ENCODE peak calls at places on chromosome 22, in seven cellular contexts. B, R, P, Z, W, F and O are unnamed samples.

GRCh38 chr22:32744560-32744959 is 56.9 kb upstream of the TIMP3 start:
- DNase-seq in B (no peak), R (no peak), P (no peak), Z (no peak), W (no peak), F (no peak), O (no peak)

GRCh38 chr22:23361676-23362075 is 181.4 kb downstream of the BCR start:
- DNase-seq in B (no peak), R (no peak), P (no peak), Z (no peak), W (no peak), F (no peak), O (no peak)

GRCh38 chr22:46945481-46945880 is 183.0 kb downstream of the TBC1D22A start:
- DNase-seq in B (no peak), R (no peak), P (no peak), Z (no peak), W (no peak), F (no peak), O (no peak)

GRCh38 chr22:28349114-28349513 is 330.5 kb downstream of the TTC28 start:
- DNase-seq in B (no peak), R (no peak), P (no peak), Z (no peak), W (no peak), F (no peak), O (no peak)

GRCh38 chr22:39446239-39446721 is 10.5 kb upstream of the MGAT3 start:
- DNase-seq in B (no peak), R (no peak), P (no peak), Z (no peak), W (no peak), F (no peak), O (no peak)

GRCh38 chr22:49450521-49450920 is 377.2 kb downstream of the BRD1 start:
- DNase-seq in B (no peak), R (no peak), P (peak), Z (no peak), W (no peak), F (no peak), O (no peak)

GRCh38 chr22:19574247-19574646 is 50.0 kb upstream of the CLDN5 start:
- DNase-seq in B (no peak), R (no peak), P (no peak), Z (no peak), W (no peak), F (no peak), O (no peak)

GRCh38 chr22:22486132-22486899 is 22.2 kb downstream of the ZNF280B start:
- DNase-seq in B (no peak), R (no peak), P (no peak), Z (no peak), W (no peak), F (no peak), O (no peak)

GRCh38 chr22:39244073-39244495 is 698 bp downstream of the PDGFB start:
- DNase-seq in B (no peak), R (no peak), P (no peak), Z (no peak), W (no peak), F (no peak), O (no peak)

GRCh38 chr22:36571991-36572390 is 43.0 kb upstream of the EIF3D start:
- DNase-seq in B (no peak), R (no peak), P (no peak), Z (no peak), W (no peak), F (no peak), O (no peak)

GRCh38 chr22:49833340-49834007 is 5.8 kb upstream of the BRD1 start:
- DNase-seq in B (no peak), R (no peak), P (no peak), Z (no peak), W (no peak), F (no peak), O (peak)

GRCh38 chr22:28181332-28181731 is 262.3 kb upstream of the PITPNB start:
- DNase-seq in B (no peak), R (no peak), P (no peak), Z (peak), W (no peak), F (no peak), O (no peak)

GRCh38 chr22:30855677-30856518 is 112.7 kb downstream of the MORC2 start:
- DNase-seq in B (no peak), R (no peak), P (peak), Z (no peak), W (no peak), F (no peak), O (no peak)

GRCh38 chr22:50138988-50139387 is 31.5 kb upstream of the PANX2 start:
- DNase-seq in B (no peak), R (no peak), P (peak), Z (no peak), W (no peak), F (no peak), O (no peak)

GRCh38 chr22:30325065-30325720 is 1.5 kb downstream of the TBC1D10A start:
- DNase-seq in B (no peak), R (no peak), P (no peak), Z (peak), W (no peak), F (peak), O (no peak)

GRCh38 chr22:19896665-19897355 is 42.1 kb upstream of the GNB1L start:
- DNase-seq in B (no peak), R (no peak), P (no peak), Z (no peak), W (no peak), F (no peak), O (no peak)

GRCh38 chr22:22086501-22087158 is 104.0 kb upstream of the TOP3B start:
- DNase-seq in B (no peak), R (no peak), P (no peak), Z (peak), W (no peak), F (no peak), O (no peak)

GRCh38 chr22:48574776-48575566 is 1252.7 kb downstream of the BRD1 start:
- DNase-seq in B (no peak), R (no peak), P (no peak), Z (no peak), W (no peak), F (peak), O (no peak)

GRCh38 chr22:36510966-36511881 is 4.4 kb upstream of the FOXRED2 start:
- DNase-seq in B (no peak), R (no peak), P (no peak), Z (peak), W (no peak), F (peak), O (no peak)

GRCh38 chr22:38089474-38089851 is 5.5 kb upstream of the SLC16A8 start:
- DNase-seq in B (no peak), R (no peak), P (no peak), Z (no peak), W (no peak), F (no peak), O (no peak)

GRCh38 chr22:48337957-48338792 is 1489.5 kb downstream of the BRD1 start:
- DNase-seq in B (no peak), R (no peak), P (no peak), Z (no peak), W (no peak), F (no peak), O (no peak)

GRCh38 chr22:22171357-22172218 is 73.0 kb upstream of the VPREB1 start:
- DNase-seq in B (no peak), R (no peak), P (no peak), Z (no peak), W (no peak), F (peak), O (no peak)

GRCh38 chr22:23060612-23061400 is 9.5 kb upstream of the GNAZ start:
- DNase-seq in B (no peak), R (no peak), P (peak), Z (no peak), W (peak), F (no peak), O (no peak)

GRCh38 chr22:44330727-44331660 is 18.2 kb upstream of the SHISAL1 start:
- DNase-seq in B (no peak), R (no peak), P (no peak), Z (no peak), W (no peak), F (no peak), O (no peak)

GRCh38 chr22:11627436-11627797 is 3900.6 kb upstream of the OR11H1 start:
- DNase-seq in B (no peak), R (no peak), P (peak), Z (no peak), W (no peak), F (no peak), O (no peak)

GRCh38 chr22:22349455-22349836 is 104.9 kb downstream of the VPREB1 start:
- DNase-seq in B (no peak), R (no peak), P (no peak), Z (no peak), W (no peak), F (no peak), O (no peak)

GRCh38 chr22:45448431-45448830 is 34.9 kb downstream of the RIBC2 start:
- DNase-seq in B (no peak), R (no peak), P (peak), Z (no peak), W (no peak), F (no peak), O (no peak)

GRCh38 chr22:48886604-48887393 is 940.9 kb downstream of the BRD1 start:
- DNase-seq in B (no peak), R (no peak), P (peak), Z (no peak), W (no peak), F (no peak), O (no peak)

GRCh38 chr22:20464912-20465758 is 27.5 kb upstream of the SCARF2 start:
- DNase-seq in B (no peak), R (no peak), P (no peak), Z (no peak), W (no peak), F (no peak), O (no peak)

GRCh38 chr22:20552913-20553401 is 45.5 kb downstream of the MED15 start:
- DNase-seq in B (no peak), R (no peak), P (no peak), Z (peak), W (no peak), F (no peak), O (no peak)

GRCh38 chr22:39284142-39284980 is 35.1 kb downstream of the RPL3 start:
- DNase-seq in B (no peak), R (no peak), P (no peak), Z (no peak), W (no peak), F (no peak), O (no peak)

GRCh38 chr22:23002612-23003180 is 67.6 kb upstream of the GNAZ start:
- DNase-seq in B (no peak), R (no peak), P (no peak), Z (no peak), W (no peak), F (no peak), O (no peak)

GRCh38 chr22:44711236-44711560 is 9.2 kb downstream of the PRR5 start:
- DNase-seq in B (no peak), R (no peak), P (no peak), Z (no peak), W (no peak), F (no peak), O (no peak)

GRCh38 chr22:39965749-39966148 is 5.6 kb downstream of the TMA7B start:
- DNase-seq in B (no peak), R (no peak), P (no peak), Z (no peak), W (no peak), F (no peak), O (no peak)

GRCh38 chr22:19456541-19456940 is 9.0 kb upstream of the C22orf39 start:
- DNase-seq in B (no peak), R (no peak), P (no peak), Z (no peak), W (no peak), F (no peak), O (no peak)

GRCh38 chr22:35454416-35455054 is 54.6 kb downstream of the MCM5 start:
- DNase-seq in B (no peak), R (no peak), P (no peak), Z (no peak), W (no peak), F (no peak), O (no peak)
- TF ChIP-seq CTCF in B (peak), R (peak), P (no peak), Z (no peak), W (no peak), F (no peak), O (no peak)

GRCh38 chr22:43159484-43160178 is 8.3 kb downstream of the TSPO start:
- DNase-seq in B (no peak), R (no peak), P (no peak), Z (no peak), W (no peak), F (no peak), O (no peak)
- TF ChIP-seq CTCF in B (peak), R (peak), P (peak), Z (peak), W (peak), F (no peak), O (peak)

GRCh38 chr22:34055525-34056200 is 135.4 kb upstream of the LARGE1 start:
- DNase-seq in B (no peak), R (no peak), P (no peak), Z (no peak), W (no peak), F (peak), O (no peak)
- TF ChIP-seq CTCF in B (no peak), R (no peak), P (no peak), Z (no peak), W (peak), F (no peak), O (no peak)

GRCh38 chr22:25081409-25081824 is 118.2 kb upstream of the CRYBB3 start:
- DNase-seq in B (no peak), R (no peak), P (no peak), Z (peak), W (no peak), F (peak), O (no peak)
- TF ChIP-seq CTCF in B (peak), R (peak), P (no peak), Z (peak), W (peak), F (peak), O (no peak)

GRCh38 chr22:35116817-35117216 is 50.9 kb downstream of the ISX start:
- DNase-seq in B (no peak), R (no peak), P (no peak), Z (no peak), W (no peak), F (no peak), O (no peak)
- TF ChIP-seq CTCF in B (no peak), R (no peak), P (no peak), Z (no peak), W (no peak), F (no peak), O (no peak)

GRCh38 chr22:27060188-27060587 is 402.8 kb downstream of the MIAT start:
- DNase-seq in B (no peak), R (no peak), P (no peak), Z (no peak), W (no peak), F (no peak), O (no peak)

GRCh38 chr22:27065259-27065658 is 407.9 kb downstream of the MIAT start:
- DNase-seq in B (no peak), R (no peak), P (no peak), Z (no peak), W (no peak), F (no peak), O (no peak)

GRCh38 chr22:27063381-27063780 is 406.0 kb downstream of the MIAT start:
- DNase-seq in B (no peak), R (no peak), P (no peak), Z (no peak), W (no peak), F (no peak), O (no peak)

GRCh38 chr22:27063841-27064240 is 406.5 kb downstream of the MIAT start:
- DNase-seq in B (no peak), R (no peak), P (no peak), Z (no peak), W (no peak), F (no peak), O (no peak)

DNA sequence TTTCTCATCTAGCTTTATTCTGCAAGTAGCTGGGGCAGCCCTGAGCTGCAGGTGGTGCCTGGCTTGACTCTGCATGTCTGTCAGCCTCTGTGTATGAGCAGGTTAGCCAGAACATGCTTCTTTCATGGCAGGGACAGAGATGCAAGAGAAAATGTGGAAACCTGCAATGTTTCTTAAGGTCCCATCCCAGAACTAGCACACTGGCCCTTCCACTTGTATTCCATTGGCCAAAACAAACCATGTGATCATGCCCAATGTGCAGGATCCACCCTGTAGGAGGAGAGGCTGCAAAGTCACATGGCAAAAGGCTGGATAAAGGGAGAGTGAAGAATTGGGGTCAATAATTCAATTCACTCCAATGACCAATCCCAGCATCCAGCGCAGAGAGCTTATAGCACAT is 405.5 kb downstream of the MIAT start:
- DNase-seq in B (no peak), R (no peak), P (no peak), Z (no peak), W (no peak), F (no peak), O (no peak)
- TF ChIP-seq CTCF in B (no peak), R (no peak), P (no peak), Z (no peak), W (no peak), F (no peak), O (no peak)

GRCh38 chr22:41672780-41673509 is 15.7 kb downstream of the SNU13 start:
- DNase-seq in B (no peak), R (no peak), P (no peak), Z (no peak), W (no peak), F (peak), O (no peak)
- TF ChIP-seq CTCF in B (peak), R (peak), P (no peak), Z (peak), W (peak), F (peak), O (no peak)